ENCODE peak calls at places on chromosomes 3 and 15, in eight cellular contexts. B is H1, C is brain microvascular endothelial cell, I is AG10803, A is suprapubic skin, Q is endodermal cell, Y is tibial artery, J is GM06990. L is an unnamed sample.

GRCh38 chr3:1037631-1038030 is 55.2 kb upstream of the CNTN6 start:
- DNase-seq in B (no peak), C (peak), I (no peak), A (no peak), Q (no peak), Y (no peak), J (no peak), L (no peak)

GRCh38 chr3:172334743-172335142 is 113.5 kb downstream of the GHSR start:
- DNase-seq in B (no peak), C (no peak), I (no peak), A (no peak), Q (no peak), Y (no peak), J (no peak), L (no peak)

GRCh38 chr3:52528596-52529375 is 4.9 kb downstream of the NT5DC2 start:
- DNase-seq in B (no peak), C (no peak), I (no peak), A (no peak), Q (peak), Y (peak), J (peak), L (no peak)

GRCh38 chr3:43540625-43541024 is 81.2 kb downstream of the ANO10 start:
- DNase-seq in B (no peak), C (no peak), I (peak), A (no peak), Q (no peak), Y (no peak), J (no peak), L (no peak)

GRCh38 chr15:69751575-69751974 is 299.0 kb downstream of the RPLP1 start:
- DNase-seq in B (no peak), C (no peak), I (peak), A (no peak), Q (no peak), Y (no peak), J (no peak), L (no peak)

GRCh38 chr3:10344147-10344943 is 23.4 kb upstream of the SEC13 start:
- DNase-seq in B (peak), C (no peak), I (peak), A (no peak), Q (peak), Y (no peak), J (no peak), L (peak)

GRCh38 chr3:98690876-98691275 is 72.3 kb upstream of the ST3GAL6 start:
- DNase-seq in B (no peak), C (peak), I (no peak), A (no peak), Q (no peak), Y (no peak), J (no peak), L (no peak)

GRCh38 chr3:111538687-111539086 is 3.3 kb upstream of the CD96 start:
- DNase-seq in B (no peak), C (peak), I (no peak), A (no peak), Q (no peak), Y (no peak), J (no peak), L (peak)

GRCh38 chr3:104628185-104628789 is 738.4 kb upstream of the ALCAM start:
- DNase-seq in B (no peak), C (peak), I (peak), A (no peak), Q (no peak), Y (no peak), J (no peak), L (no peak)

GRCh38 chr15:80026754-80027153 is 32.7 kb upstream of the ZFAND6 start:
- DNase-seq in B (no peak), C (no peak), I (no peak), A (peak), Q (no peak), Y (no peak), J (no peak), L (no peak)

GRCh38 chr15:92454525-92455105 is 60.9 kb downstream of the ST8SIA2 start:
- DNase-seq in B (no peak), C (no peak), I (no peak), A (no peak), Q (no peak), Y (no peak), J (no peak), L (no peak)

GRCh38 chr15:79450648-79451047 is 18.5 kb downstream of the MINAR1 start:
- DNase-seq in B (no peak), C (no peak), I (no peak), A (no peak), Q (no peak), Y (no peak), J (no peak), L (no peak)

GRCh38 chr15:41980654-41981323 is 8.4 kb upstream of the EHD4 start:
- DNase-seq in B (no peak), C (no peak), I (no peak), A (peak), Q (peak), Y (peak), J (no peak), L (no peak)

GRCh38 chr3:45168451-45168850 is 22.3 kb upstream of the CDCP1 start:
- DNase-seq in B (no peak), C (no peak), I (no peak), A (no peak), Q (no peak), Y (no peak), J (no peak), L (no peak)

GRCh38 chr15:68261980-68262379 is 15.6 kb upstream of the FEM1B start:
- DNase-seq in B (no peak), C (no peak), I (no peak), A (no peak), Q (no peak), Y (no peak), J (no peak), L (no peak)

GRCh38 chr15:65059369-65059750 is 8.4 kb downstream of the RASL12 start:
- DNase-seq in B (no peak), C (no peak), I (no peak), A (peak), Q (no peak), Y (peak), J (no peak), L (no peak)

GRCh38 chr15:93038064-93038705 is 50.8 kb downstream of the RGMA start:
- DNase-seq in B (no peak), C (no peak), I (no peak), A (peak), Q (no peak), Y (peak), J (no peak), L (no peak)

GRCh38 chr15:74893627-74894026 is 3.8 kb downstream of the MPI start:
- DNase-seq in B (no peak), C (no peak), I (no peak), A (no peak), Q (no peak), Y (no peak), J (no peak), L (peak)

GRCh38 chr15:49235446-49236207 is 65.6 kb downstream of the GALK2 start:
- DNase-seq in B (no peak), C (peak), I (peak), A (no peak), Q (peak), Y (no peak), J (peak), L (peak)

GRCh38 chr3:123090700-123091585 is 24.1 kb downstream of the PDIA5 start:
- DNase-seq in B (no peak), C (no peak), I (no peak), A (no peak), Q (peak), Y (peak), J (no peak), L (no peak)

GRCh38 chr15:48617619-48618018 is 27.9 kb downstream of the FBN1 start:
- DNase-seq in B (no peak), C (peak), I (peak), A (no peak), Q (no peak), Y (no peak), J (no peak), L (no peak)

GRCh38 chr15:78668987-78669386 is 28.0 kb upstream of the CHRNB4 start:
- DNase-seq in B (no peak), C (no peak), I (no peak), A (no peak), Q (no peak), Y (no peak), J (no peak), L (no peak)

GRCh38 chr15:39925112-39925830 is 5.2 kb upstream of the GPR176 start:
- DNase-seq in B (no peak), C (peak), I (no peak), A (no peak), Q (no peak), Y (no peak), J (no peak), L (peak)

GRCh38 chr3:48463703-48464102 is 17.2 kb downstream of the ATRIP start:
- DNase-seq in B (no peak), C (no peak), I (no peak), A (no peak), Q (peak), Y (no peak), J (no peak), L (no peak)

GRCh38 chr3:157156844-157157635 is 2.9 kb downstream of the CCNL1 start:
- DNase-seq in B (no peak), C (no peak), I (peak), A (no peak), Q (no peak), Y (no peak), J (no peak), L (no peak)

GRCh38 chr3:116198087-116198486 is 247.2 kb downstream of the LSAMP start:
- DNase-seq in B (no peak), C (peak), I (no peak), A (no peak), Q (no peak), Y (no peak), J (no peak), L (no peak)

GRCh38 chr3:65971281-65972252 is 67.2 kb downstream of the MAGI1 start:
- DNase-seq in B (no peak), C (peak), I (no peak), A (no peak), Q (peak), Y (no peak), J (no peak), L (no peak)

GRCh38 chr3:197367081-197367780 is 68.8 kb upstream of the DLG1 start:
- DNase-seq in B (no peak), C (peak), I (peak), A (no peak), Q (peak), Y (peak), J (no peak), L (no peak)

GRCh38 chr3:138049157-138049919 is 39.4 kb downstream of the CLDN18 start:
- DNase-seq in B (no peak), C (peak), I (peak), A (no peak), Q (peak), Y (no peak), J (no peak), L (no peak)

GRCh38 chr3:109018828-109019227 is 65.1 kb upstream of the GUCA1C start:
- DNase-seq in B (no peak), C (no peak), I (no peak), A (no peak), Q (peak), Y (no peak), J (no peak), L (no peak)

GRCh38 chr3:135000465-135000864 is 205.4 kb downstream of the EPHB1 start:
- DNase-seq in B (no peak), C (no peak), I (no peak), A (no peak), Q (no peak), Y (no peak), J (no peak), L (no peak)

GRCh38 chr15:66411190-66411589 is 24.5 kb downstream of the MAP2K1 start:
- DNase-seq in B (no peak), C (no peak), I (no peak), A (no peak), Q (no peak), Y (no peak), J (no peak), L (no peak)

GRCh38 chr3:9231006-9231405 is 18.4 kb downstream of the SRGAP3 start:
- DNase-seq in B (no peak), C (no peak), I (no peak), A (no peak), Q (no peak), Y (no peak), J (no peak), L (no peak)

GRCh38 chr3:61926913-61927312 is 365.5 kb downstream of the PTPRG start:
- DNase-seq in B (no peak), C (peak), I (peak), A (no peak), Q (no peak), Y (no peak), J (no peak), L (no peak)

GRCh38 chr3:48047841-48048456 is 31.7 kb upstream of the MAP4 start:
- DNase-seq in B (no peak), C (peak), I (no peak), A (no peak), Q (no peak), Y (no peak), J (no peak), L (no peak)

GRCh38 chr3:193590088-193590856 is 2.7 kb upstream of the OPA1 start:
- DNase-seq in B (no peak), C (peak), I (peak), A (no peak), Q (no peak), Y (no peak), J (no peak), L (no peak)

DNA sequence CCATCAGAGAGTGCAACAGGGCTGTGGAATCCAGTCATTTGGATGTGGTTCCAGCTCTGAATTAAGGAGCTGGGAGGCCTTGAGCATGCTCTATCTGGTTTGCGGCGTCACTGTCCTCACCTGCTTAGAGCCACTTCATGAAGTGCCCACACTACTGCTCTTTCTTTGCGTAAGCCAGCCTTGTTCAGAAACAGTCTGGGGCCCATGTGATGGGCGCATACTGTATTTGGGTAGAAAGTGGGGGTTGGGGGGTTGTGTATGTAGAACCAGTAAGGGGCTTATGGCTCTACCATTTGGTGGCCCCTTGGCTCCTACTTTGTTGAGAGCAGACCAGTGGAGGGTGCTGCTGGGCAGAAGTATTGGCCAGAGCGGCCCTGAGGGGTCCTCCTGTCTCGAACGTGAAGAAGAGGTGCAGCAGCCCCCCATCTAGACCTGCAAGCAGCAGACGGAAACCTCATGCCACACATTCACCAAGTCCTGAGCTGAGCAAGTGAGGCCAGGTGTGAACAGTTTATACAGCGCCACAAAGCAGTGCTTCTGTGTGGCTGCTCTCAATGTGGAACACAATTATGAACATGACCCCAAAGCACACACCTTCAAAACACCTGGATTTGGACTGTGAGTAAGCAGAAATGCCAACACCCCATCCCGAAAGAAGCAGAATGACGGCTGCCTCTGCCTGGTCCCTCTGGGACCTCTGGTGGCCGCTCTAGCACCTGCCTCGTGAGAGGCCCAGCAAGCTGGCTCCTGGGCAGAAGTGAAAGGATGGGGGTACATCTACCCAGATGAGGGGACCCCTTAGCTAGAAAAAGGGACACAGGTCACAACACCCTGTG is 26.6 kb downstream of the SRPRB start:
- DNase-seq in B (no peak), C (no peak), I (no peak), A (no peak), Q (peak), Y (no peak), J (no peak), L (no peak)
- TF ChIP-seq CTCF in B (no peak), C (peak), I (no peak), A (no peak), Q (peak), Y (no peak), J (peak), L (no peak)

DNA sequence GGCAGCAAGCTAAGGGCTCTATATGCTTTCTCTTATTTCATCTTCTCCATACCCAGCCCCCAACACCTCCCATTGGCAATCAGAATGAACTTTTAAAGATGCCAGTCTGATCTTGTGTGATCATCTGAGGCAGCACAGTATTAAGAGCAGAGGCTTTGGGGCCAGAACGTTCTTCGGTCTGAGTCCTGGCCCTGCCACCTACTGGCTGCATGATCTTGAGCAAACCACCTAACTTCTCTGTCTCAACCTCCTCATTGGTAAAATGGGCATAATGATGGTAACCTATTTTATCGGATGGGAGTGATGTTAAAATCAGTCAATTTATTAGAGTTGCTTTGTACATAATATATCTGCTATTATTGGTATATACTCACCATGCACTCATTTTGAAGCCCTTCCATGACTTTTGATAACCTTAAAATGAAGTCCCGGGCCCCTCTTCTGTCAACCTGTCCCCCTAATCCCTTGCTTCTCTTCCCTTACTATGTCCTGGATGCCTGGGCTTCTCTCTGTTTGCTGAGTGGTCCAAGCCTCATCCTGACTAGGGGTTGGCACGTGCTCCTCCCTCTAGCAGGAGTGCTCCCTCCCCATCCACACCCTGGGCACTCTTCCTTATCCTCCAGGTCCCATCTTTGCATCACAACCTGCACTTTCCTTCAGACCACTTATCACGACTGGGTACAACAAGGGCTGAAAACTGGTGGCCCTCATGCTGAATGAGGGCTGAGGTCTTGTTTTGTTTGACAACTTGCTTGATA is 6.3 kb downstream of the EFCAB12 start:
- DNase-seq in B (no peak), C (no peak), I (no peak), A (no peak), Q (peak), Y (peak), J (no peak), L (no peak)
- TF ChIP-seq CTCF in B (peak), C (peak), I (no peak), A (no peak), Q (peak), Y (no peak), J (no peak), L (no peak)

DNA sequence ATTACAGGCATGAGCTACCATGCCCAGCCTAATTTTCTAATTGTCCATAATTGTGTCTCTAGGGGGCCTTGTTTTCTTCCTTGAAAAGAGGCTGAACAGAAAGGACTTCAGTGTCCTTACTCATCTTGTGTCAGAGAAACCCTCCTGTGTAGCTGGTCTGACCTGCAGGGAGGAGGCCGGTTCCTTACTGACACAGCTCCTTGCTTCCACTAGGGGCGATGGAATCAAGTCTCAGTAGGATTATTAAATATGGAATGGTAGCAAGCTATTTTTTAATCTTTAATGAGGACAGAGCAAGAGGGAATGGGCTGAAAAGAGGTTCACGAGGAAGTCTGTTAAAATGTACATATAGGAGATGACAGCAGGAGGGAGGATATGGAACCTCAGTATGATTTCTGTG is 8.6 kb downstream of the LPCAT4 start:
- DNase-seq in B (no peak), C (no peak), I (no peak), A (no peak), Q (no peak), Y (no peak), J (no peak), L (no peak)
- TF ChIP-seq CTCF in B (peak), C (peak), I (no peak), A (no peak), Q (peak), Y (no peak), J (peak), L (no peak)

DNA sequence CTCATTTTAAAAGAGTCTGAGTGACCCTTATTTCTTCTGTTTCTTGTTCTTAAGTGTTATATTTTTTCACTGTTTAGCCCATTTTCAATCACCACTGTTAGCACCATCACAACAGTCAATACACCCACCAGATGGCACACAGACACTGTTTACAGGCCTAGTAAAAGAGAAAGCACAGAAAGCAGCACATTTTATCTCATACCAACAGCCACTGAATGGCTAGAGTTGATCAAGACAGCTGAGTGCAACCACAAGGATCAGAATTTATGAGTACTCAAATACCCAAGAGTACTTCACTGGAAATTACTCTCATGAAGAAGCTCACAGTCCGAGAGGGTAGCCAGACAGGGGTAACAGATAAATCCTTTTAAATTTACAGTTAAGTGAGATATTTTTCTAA is 127.0 kb downstream of the TFDP2 start:
- DNase-seq in B (no peak), C (peak), I (peak), A (no peak), Q (no peak), Y (no peak), J (no peak), L (peak)
- TF ChIP-seq CTCF in B (no peak), C (no peak), I (peak), A (no peak), Q (peak), Y (no peak), J (peak), L (no peak)

DNA sequence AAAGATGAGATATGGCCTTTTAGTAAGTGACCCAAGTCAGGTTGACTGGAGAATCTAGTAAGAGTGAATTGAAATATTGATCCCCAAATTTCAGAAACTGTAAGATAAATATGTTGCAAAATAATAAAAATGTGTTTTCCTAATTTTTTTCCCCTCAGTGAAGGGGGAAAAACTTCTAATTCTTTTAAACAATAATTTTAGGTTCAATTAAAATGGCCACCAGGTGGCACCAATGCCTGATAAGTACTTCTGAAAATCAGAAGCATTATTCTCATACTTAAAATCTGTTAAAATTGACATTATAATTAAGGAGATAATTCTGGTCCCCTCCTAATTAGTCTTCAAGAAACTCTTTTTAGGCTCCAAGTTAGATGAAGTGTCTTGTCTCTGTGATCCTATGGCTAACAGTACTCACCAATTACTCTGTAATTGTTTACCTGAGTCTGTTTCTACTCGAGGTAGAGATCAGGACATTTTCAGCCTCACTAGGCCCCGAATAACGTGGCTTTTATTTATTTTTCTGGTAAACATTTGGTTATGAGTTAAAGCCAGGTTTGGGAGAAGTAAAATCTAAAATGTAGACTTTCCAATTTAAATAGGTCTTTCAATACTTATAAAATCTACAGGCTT is 52.6 kb downstream of the NMD3 start:
- DNase-seq in B (no peak), C (peak), I (peak), A (no peak), Q (no peak), Y (no peak), J (no peak), L (peak)
- TF ChIP-seq CTCF in B (no peak), C (no peak), I (peak), A (peak), Q (peak), Y (peak), J (peak), L (peak)

GRCh38 chr3:15332405-15333098 is at the start of gene SH3BP5:
- DNase-seq in B (no peak), C (peak), I (peak), A (peak), Q (peak), Y (peak), J (peak), L (peak)
- TF ChIP-seq CTCF in B (peak), C (peak), I (peak), A (peak), Q (peak), Y (peak), J (peak), L (peak)